ENCODE peak calls at places on chromosomes 11 and 22, in four cellular contexts. One of them, this sample, is unnamed.

GRCh38 chr22:48070760-48071159 is 1308.3 kb downstream of the TBC1D22A start:
- DNase-seq in lung: no peak
- DNase-seq in RWPE1: no peak
- DNase-seq in endothelial cell of umbilical vein: no peak
- DNase-seq in this sample: no peak

GRCh38 chr11:63549411-63549810 is 12.8 kb downstream of the PLAAT4 start:
- DNase-seq in lung: no peak
- DNase-seq in RWPE1: no peak
- DNase-seq in endothelial cell of umbilical vein: no peak
- DNase-seq in this sample: no peak

GRCh38 chr11:1927151-1928037 is 7.9 kb downstream of the TNNT3 start:
- DNase-seq in lung: no peak
- DNase-seq in RWPE1: no peak
- DNase-seq in endothelial cell of umbilical vein: no peak
- DNase-seq in this sample: no peak

GRCh38 chr11:21892696-21893095 is 300.2 kb upstream of the ANO5 start:
- DNase-seq in lung: no peak
- DNase-seq in RWPE1: no peak
- DNase-seq in endothelial cell of umbilical vein: no peak
- DNase-seq in this sample: no peak

GRCh38 chr22:48785792-48786678 is 1041.6 kb downstream of the BRD1 start:
- DNase-seq in lung: peak
- DNase-seq in RWPE1: no peak
- DNase-seq in endothelial cell of umbilical vein: no peak
- DNase-seq in this sample: no peak

GRCh38 chr11:65982824-65983588 is 19.0 kb downstream of the EIF1AD start:
- DNase-seq in lung: no peak
- DNase-seq in RWPE1: no peak
- DNase-seq in endothelial cell of umbilical vein: no peak
- DNase-seq in this sample: no peak

GRCh38 chr11:9313648-9314290 is 624 bp downstream of the TMEM41B start:
- DNase-seq in lung: no peak
- DNase-seq in RWPE1: peak
- DNase-seq in endothelial cell of umbilical vein: peak
- DNase-seq in this sample: no peak

GRCh38 chr11:132080121-132080520 is 709.7 kb downstream of the NTM start:
- DNase-seq in lung: no peak
- DNase-seq in RWPE1: no peak
- DNase-seq in endothelial cell of umbilical vein: no peak
- DNase-seq in this sample: no peak

GRCh38 chr11:2149471-2150205 is 10.4 kb upstream of the IGF2 start:
- DNase-seq in lung: no peak
- DNase-seq in RWPE1: no peak
- DNase-seq in endothelial cell of umbilical vein: no peak
- DNase-seq in this sample: no peak

DNA sequence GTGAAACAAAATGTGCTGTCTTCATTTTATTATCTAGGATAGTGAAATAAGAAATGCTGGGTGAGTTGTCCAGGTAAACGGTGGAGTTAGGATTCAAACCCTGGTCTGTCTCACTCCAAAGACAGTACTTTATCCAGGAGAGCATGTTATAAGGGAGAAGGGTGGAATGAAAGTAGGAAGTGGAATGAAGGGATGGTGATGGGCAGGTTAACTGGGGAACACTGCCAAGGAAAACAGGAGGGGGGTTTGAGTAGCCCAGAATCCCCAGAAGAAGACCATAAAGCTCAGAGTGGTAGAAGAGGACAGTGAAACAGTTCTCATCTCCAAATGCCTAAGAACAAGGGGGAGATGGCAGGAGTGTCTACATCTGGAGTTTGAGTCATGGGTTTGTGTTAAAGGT is 169.0 kb downstream of the BARX2 start:
- DNase-seq in lung: no peak
- DNase-seq in RWPE1: no peak
- DNase-seq in endothelial cell of umbilical vein: no peak
- DNase-seq in this sample: no peak
- H3K27ac ChIP-seq in lung: no peak
- H3K27ac ChIP-seq in RWPE1: no peak
- H3K27ac ChIP-seq in endothelial cell of umbilical vein: no peak
- H3K27ac ChIP-seq in this sample: no peak

DNA sequence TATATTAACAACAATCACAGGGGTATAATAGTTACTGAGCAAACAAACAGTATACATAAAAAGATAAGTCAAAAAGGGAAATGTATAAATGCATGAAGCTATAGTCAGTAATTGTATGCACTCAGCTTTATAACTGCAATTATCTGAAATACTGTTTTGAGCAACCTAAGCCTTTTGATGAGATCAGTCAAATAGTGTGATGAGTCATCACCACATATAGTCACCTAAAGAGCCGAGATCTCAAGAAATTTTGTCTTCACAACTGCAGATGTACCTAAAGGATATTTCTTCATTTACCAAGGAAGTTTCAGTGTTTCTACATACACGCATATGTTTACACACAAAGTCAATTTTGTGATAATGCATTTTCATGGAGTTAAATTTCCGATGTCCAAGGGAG is 5.4 kb upstream of the OR51A2 start:
- DNase-seq in lung: no peak
- DNase-seq in RWPE1: no peak
- DNase-seq in endothelial cell of umbilical vein: no peak
- DNase-seq in this sample: no peak
- H3K27ac ChIP-seq in lung: no peak
- H3K27ac ChIP-seq in RWPE1: no peak
- H3K27ac ChIP-seq in endothelial cell of umbilical vein: no peak
- H3K27ac ChIP-seq in this sample: no peak

DNA sequence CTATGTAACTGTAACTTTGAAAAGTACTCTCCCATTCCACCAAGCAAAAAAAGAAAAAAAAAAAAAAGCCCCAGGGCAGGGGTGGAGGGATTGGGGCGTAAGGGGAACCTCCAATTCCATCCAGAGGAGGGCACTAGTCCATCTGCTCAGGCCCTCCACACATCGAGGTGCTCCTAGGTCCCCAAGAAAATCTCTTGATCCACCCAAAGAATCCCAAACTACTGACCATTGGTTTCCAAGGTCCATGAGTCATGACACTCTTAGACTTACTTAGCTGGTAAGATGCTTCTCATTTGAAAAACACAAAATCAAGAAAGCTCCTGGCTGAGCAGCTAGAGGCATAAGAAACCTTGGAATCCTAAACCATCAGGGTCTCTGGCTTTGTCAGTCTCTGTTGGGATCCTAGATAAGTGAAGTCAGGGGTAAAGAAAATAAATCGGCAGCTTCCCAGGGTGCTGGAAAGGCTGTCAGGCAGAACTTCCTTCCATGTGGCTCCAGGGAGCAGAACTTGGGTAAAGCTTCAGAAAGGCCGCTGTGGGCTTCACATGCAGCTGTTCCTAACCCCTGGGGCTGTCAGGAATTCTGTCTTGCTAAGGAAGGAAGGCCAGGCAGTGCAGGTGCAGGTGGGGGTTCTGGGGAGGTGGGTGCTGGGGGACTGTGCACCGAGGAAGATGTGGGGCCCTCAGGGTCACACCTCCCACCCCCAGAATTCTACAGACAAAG is 49.4 kb upstream of the ADA2 start:
- DNase-seq in lung: no peak
- DNase-seq in RWPE1: no peak
- DNase-seq in endothelial cell of umbilical vein: no peak
- DNase-seq in this sample: no peak
- H3K27ac ChIP-seq in lung: no peak
- H3K27ac ChIP-seq in RWPE1: no peak
- H3K27ac ChIP-seq in endothelial cell of umbilical vein: no peak
- H3K27ac ChIP-seq in this sample: no peak

GRCh38 chr11:67436459-67437081 is 912 bp downstream of the PTPRCAP start:
- DNase-seq in lung: no peak
- DNase-seq in RWPE1: no peak
- DNase-seq in endothelial cell of umbilical vein: no peak
- DNase-seq in this sample: no peak

GRCh38 chr11:67435727-67436458 is 1.6 kb downstream of the PTPRCAP start:
- DNase-seq in lung: no peak
- DNase-seq in RWPE1: no peak
- DNase-seq in endothelial cell of umbilical vein: no peak
- DNase-seq in this sample: no peak

GRCh38 chr11:67435031-67435726 is 2.3 kb downstream of the PTPRCAP start:
- DNase-seq in lung: no peak
- DNase-seq in RWPE1: no peak
- DNase-seq in endothelial cell of umbilical vein: no peak
- DNase-seq in this sample: no peak

GRCh38 chr11:67438121-67438902 is 830 bp upstream of the PTPRCAP start:
- DNase-seq in lung: no peak
- DNase-seq in RWPE1: no peak
- DNase-seq in endothelial cell of umbilical vein: no peak
- DNase-seq in this sample: no peak

GRCh38 chr11:67437082-67437821 is at the start of gene PTPRCAP:
- DNase-seq in lung: no peak
- DNase-seq in RWPE1: no peak
- DNase-seq in endothelial cell of umbilical vein: no peak
- DNase-seq in this sample: no peak
- H3K27ac ChIP-seq in lung: no peak
- H3K27ac ChIP-seq in RWPE1: peak
- H3K27ac ChIP-seq in endothelial cell of umbilical vein: no peak
- H3K27ac ChIP-seq in this sample: no peak